ENCODE peak calls at places on chromosomes 3 and 15, in nine cellular contexts. One of them, this sample, is unnamed.

GRCh38 chr15:45941367-45941766 is 306.5 kb downstream of the SQOR start:
- DNase-seq in colonic mucosa: no peak
- DNase-seq in lung: no peak
- DNase-seq in transverse colon: no peak
- DNase-seq in HFFc6: no peak
- DNase-seq in A549: no peak
- DNase-seq in left lung: no peak
- DNase-seq in stomach: no peak
- DNase-seq in breast epithelium: no peak
- DNase-seq in this sample: no peak

GRCh38 chr3:53171109-53171453 is 10.1 kb downstream of the PRKCD start:
- DNase-seq in HFFc6: no peak
- DNase-seq in transverse colon: no peak
- DNase-seq in left lung: no peak
- DNase-seq in stomach: no peak
- DNase-seq in lung: no peak
- DNase-seq in breast epithelium: no peak
- DNase-seq in A549: no peak
- DNase-seq in colonic mucosa: no peak
- DNase-seq in this sample: no peak

GRCh38 chr3:190131329-190131728 is 10.6 kb upstream of the P3H2 start:
- DNase-seq in breast epithelium: no peak
- DNase-seq in transverse colon: no peak
- DNase-seq in HFFc6: peak; percentile 38
- DNase-seq in lung: no peak
- DNase-seq in colonic mucosa: no peak
- DNase-seq in left lung: no peak
- DNase-seq in stomach: peak; percentile 52
- DNase-seq in A549: peak; percentile 63
- DNase-seq in this sample: no peak

GRCh38 chr3:152780553-152780952 is 54.4 kb upstream of the P2RY1 start:
- DNase-seq in A549: no peak
- DNase-seq in transverse colon: no peak
- DNase-seq in breast epithelium: no peak
- DNase-seq in stomach: no peak
- DNase-seq in colonic mucosa: no peak
- DNase-seq in lung: no peak
- DNase-seq in left lung: no peak
- DNase-seq in HFFc6: no peak
- DNase-seq in this sample: no peak

GRCh38 chr3:21962456-21962855 is 211.4 kb upstream of the ZNF385D start:
- DNase-seq in colonic mucosa: no peak
- DNase-seq in HFFc6: no peak
- DNase-seq in lung: no peak
- DNase-seq in breast epithelium: no peak
- DNase-seq in transverse colon: no peak
- DNase-seq in left lung: no peak
- DNase-seq in stomach: no peak
- DNase-seq in A549: no peak
- DNase-seq in this sample: no peak

GRCh38 chr15:96160269-96160668 is 170.2 kb upstream of the NR2F2 start:
- DNase-seq in A549: no peak
- DNase-seq in lung: peak; percentile 37
- DNase-seq in transverse colon: no peak
- DNase-seq in HFFc6: no peak
- DNase-seq in stomach: peak; percentile 86
- DNase-seq in breast epithelium: peak; percentile 56
- DNase-seq in left lung: peak; percentile 42
- DNase-seq in colonic mucosa: peak; percentile 23
- DNase-seq in this sample: no peak

GRCh38 chr3:37520802-37521350 is 340.8 kb upstream of the CTDSPL start:
- DNase-seq in left lung: no peak
- DNase-seq in HFFc6: no peak
- DNase-seq in stomach: no peak
- DNase-seq in A549: no peak
- DNase-seq in breast epithelium: no peak
- DNase-seq in transverse colon: no peak
- DNase-seq in lung: no peak
- DNase-seq in colonic mucosa: no peak
- DNase-seq in this sample: no peak

GRCh38 chr3:42753757-42754156 is 19.3 kb downstream of the CCDC13 start:
- DNase-seq in stomach: no peak
- DNase-seq in breast epithelium: no peak
- DNase-seq in transverse colon: no peak
- DNase-seq in lung: no peak
- DNase-seq in colonic mucosa: no peak
- DNase-seq in A549: no peak
- DNase-seq in HFFc6: no peak
- DNase-seq in left lung: peak; percentile 28
- DNase-seq in this sample: no peak

GRCh38 chr3:74127261-74127660 is 487.2 kb downstream of the CNTN3 start:
- DNase-seq in breast epithelium: no peak
- DNase-seq in transverse colon: no peak
- DNase-seq in lung: no peak
- DNase-seq in HFFc6: no peak
- DNase-seq in A549: no peak
- DNase-seq in colonic mucosa: no peak
- DNase-seq in left lung: no peak
- DNase-seq in stomach: no peak
- DNase-seq in this sample: no peak

GRCh38 chr3:196544491-196544992 is 23.8 kb downstream of the WDR53 start:
- DNase-seq in lung: no peak
- DNase-seq in breast epithelium: no peak
- DNase-seq in left lung: no peak
- DNase-seq in stomach: no peak
- DNase-seq in HFFc6: no peak
- DNase-seq in colonic mucosa: no peak
- DNase-seq in transverse colon: no peak
- DNase-seq in A549: no peak
- DNase-seq in this sample: no peak

GRCh38 chr3:54792584-54792983 is 135.3 kb downstream of the LRTM1 start:
- DNase-seq in left lung: no peak
- DNase-seq in stomach: no peak
- DNase-seq in lung: no peak
- DNase-seq in breast epithelium: no peak
- DNase-seq in colonic mucosa: peak; percentile 19
- DNase-seq in A549: no peak
- DNase-seq in transverse colon: no peak
- DNase-seq in HFFc6: no peak
- DNase-seq in this sample: no peak

DNA sequence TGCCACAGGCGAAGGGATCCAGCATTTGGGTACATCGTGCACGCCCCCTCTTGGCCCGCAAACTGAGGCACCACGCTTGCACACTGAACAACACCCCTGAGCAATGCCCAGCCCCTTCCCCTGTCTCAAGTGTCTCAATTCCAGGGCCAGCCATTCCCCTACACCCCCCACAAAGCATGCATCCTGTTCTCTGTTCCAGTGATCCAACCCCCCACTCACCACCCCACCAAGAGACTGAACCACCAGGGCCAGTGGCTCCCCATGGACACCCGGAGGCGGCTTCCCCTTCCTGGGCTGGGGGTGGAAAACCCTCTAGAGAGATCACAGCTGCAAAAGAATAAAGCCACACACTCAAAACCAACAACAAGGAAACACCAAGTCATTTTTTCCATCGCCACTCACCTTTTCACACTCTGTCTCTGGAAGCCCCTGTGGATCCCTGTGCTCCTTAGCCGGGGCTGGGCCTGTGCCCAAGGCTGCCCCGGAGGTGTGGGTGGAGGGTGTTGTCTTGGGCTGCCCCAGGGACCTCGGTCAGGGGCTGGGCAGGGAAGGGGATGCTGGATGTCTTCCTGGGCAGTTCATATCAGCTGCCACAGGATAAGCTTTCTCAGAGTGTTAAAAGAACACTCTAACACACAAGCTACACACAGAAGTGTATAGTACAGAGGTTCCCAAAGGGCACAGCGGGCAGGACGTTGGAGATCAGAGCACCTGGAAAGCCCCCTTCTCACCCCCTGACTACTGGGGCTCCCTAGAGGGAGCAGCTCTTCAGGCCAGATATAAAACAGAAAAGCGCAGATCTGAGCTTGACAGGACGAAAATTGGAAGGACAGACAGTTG is 92.5 kb downstream of the CHSY1 start:
- DNase-seq in left lung: no peak
- DNase-seq in breast epithelium: no peak
- DNase-seq in transverse colon: no peak
- DNase-seq in A549: no peak
- DNase-seq in stomach: no peak
- DNase-seq in lung: no peak
- DNase-seq in colonic mucosa: no peak
- DNase-seq in HFFc6: no peak
- DNase-seq in this sample: no peak
- TF ChIP-seq CTCF in left lung: no peak
- TF ChIP-seq CTCF in breast epithelium: no peak
- TF ChIP-seq CTCF in transverse colon: no peak
- TF ChIP-seq CTCF in A549: no peak
- TF ChIP-seq CTCF in stomach: no peak
- TF ChIP-seq CTCF in lung: no peak
- TF ChIP-seq CTCF in colonic mucosa: no peak
- TF ChIP-seq CTCF in HFFc6: no peak
- TF ChIP-seq CTCF in this sample: no peak

GRCh38 chr15:40409366-40409765 is 3.8 kb downstream of the IVD start:
- DNase-seq in colonic mucosa: no peak
- DNase-seq in breast epithelium: no peak
- DNase-seq in A549: no peak
- DNase-seq in HFFc6: no peak
- DNase-seq in left lung: no peak
- DNase-seq in lung: no peak
- DNase-seq in stomach: no peak
- DNase-seq in transverse colon: no peak
- DNase-seq in this sample: no peak

GRCh38 chr15:40410476-40410875 is 4.9 kb downstream of the IVD start:
- DNase-seq in transverse colon: no peak
- DNase-seq in lung: no peak
- DNase-seq in stomach: no peak
- DNase-seq in A549: no peak
- DNase-seq in left lung: no peak
- DNase-seq in breast epithelium: no peak
- DNase-seq in HFFc6: no peak
- DNase-seq in colonic mucosa: no peak
- DNase-seq in this sample: no peak

GRCh38 chr15:40407343-40407990 is 1.9 kb downstream of the IVD start:
- DNase-seq in HFFc6: no peak
- DNase-seq in left lung: no peak
- DNase-seq in stomach: no peak
- DNase-seq in transverse colon: no peak
- DNase-seq in lung: no peak
- DNase-seq in breast epithelium: no peak
- DNase-seq in A549: no peak
- DNase-seq in colonic mucosa: no peak
- DNase-seq in this sample: no peak

GRCh38 chr15:40405501-40406381 is at the start of gene IVD:
- DNase-seq in transverse colon: peak; percentile 95
- DNase-seq in lung: peak; percentile 95
- DNase-seq in left lung: peak; percentile 96
- DNase-seq in colonic mucosa: peak; percentile 96
- DNase-seq in stomach: peak; percentile 96
- DNase-seq in A549: peak; percentile 79
- DNase-seq in HFFc6: peak; percentile 97
- DNase-seq in breast epithelium: peak; percentile 93
- DNase-seq in this sample: peak; percentile 94
- TF ChIP-seq CTCF in transverse colon: no peak
- TF ChIP-seq CTCF in lung: no peak
- TF ChIP-seq CTCF in left lung: no peak
- TF ChIP-seq CTCF in colonic mucosa: no peak
- TF ChIP-seq CTCF in stomach: no peak
- TF ChIP-seq CTCF in A549: no peak
- TF ChIP-seq CTCF in HFFc6: no peak
- TF ChIP-seq CTCF in breast epithelium: no peak
- TF ChIP-seq CTCF in this sample: no peak

GRCh38 chr3:44915702-44916438 is 41.5 kb downstream of the TGM4 start:
- DNase-seq in stomach: no peak
- DNase-seq in A549: no peak
- DNase-seq in HFFc6: peak; percentile 48
- DNase-seq in lung: no peak
- DNase-seq in breast epithelium: no peak
- DNase-seq in transverse colon: no peak
- DNase-seq in colonic mucosa: no peak
- DNase-seq in left lung: no peak
- DNase-seq in this sample: no peak

GRCh38 chr3:44918581-44918980 is 44.2 kb downstream of the TGM4 start:
- DNase-seq in lung: no peak
- DNase-seq in colonic mucosa: no peak
- DNase-seq in left lung: no peak
- DNase-seq in stomach: no peak
- DNase-seq in transverse colon: no peak
- DNase-seq in HFFc6: no peak
- DNase-seq in breast epithelium: no peak
- DNase-seq in A549: no peak
- DNase-seq in this sample: no peak

GRCh38 chr3:44918087-44918486 is 43.7 kb downstream of the TGM4 start:
- DNase-seq in A549: no peak
- DNase-seq in stomach: no peak
- DNase-seq in transverse colon: no peak
- DNase-seq in HFFc6: no peak
- DNase-seq in left lung: no peak
- DNase-seq in lung: no peak
- DNase-seq in breast epithelium: no peak
- DNase-seq in colonic mucosa: no peak
- DNase-seq in this sample: no peak

GRCh38 chr3:44913868-44914468 is 39.6 kb downstream of the TGM4 start:
- DNase-seq in colonic mucosa: peak; percentile 69
- DNase-seq in transverse colon: peak; percentile 72
- DNase-seq in stomach: peak; percentile 75
- DNase-seq in left lung: peak; percentile 64
- DNase-seq in breast epithelium: no peak
- DNase-seq in A549: peak; percentile 43
- DNase-seq in HFFc6: peak; percentile 60
- DNase-seq in lung: peak; percentile 71
- DNase-seq in this sample: no peak

GRCh38 chr3:44914936-44915335 is 40.5 kb downstream of the TGM4 start:
- DNase-seq in lung: no peak
- DNase-seq in stomach: no peak
- DNase-seq in transverse colon: no peak
- DNase-seq in HFFc6: no peak
- DNase-seq in A549: no peak
- DNase-seq in left lung: no peak
- DNase-seq in colonic mucosa: no peak
- DNase-seq in breast epithelium: no peak
- DNase-seq in this sample: no peak
- TF ChIP-seq CTCF in lung: no peak
- TF ChIP-seq CTCF in stomach: no peak
- TF ChIP-seq CTCF in transverse colon: peak; percentile 24
- TF ChIP-seq CTCF in HFFc6: peak; percentile 65
- TF ChIP-seq CTCF in A549: no peak
- TF ChIP-seq CTCF in left lung: no peak
- TF ChIP-seq CTCF in colonic mucosa: peak; percentile 23
- TF ChIP-seq CTCF in breast epithelium: no peak
- TF ChIP-seq CTCF in this sample: peak; percentile 46

DNA sequence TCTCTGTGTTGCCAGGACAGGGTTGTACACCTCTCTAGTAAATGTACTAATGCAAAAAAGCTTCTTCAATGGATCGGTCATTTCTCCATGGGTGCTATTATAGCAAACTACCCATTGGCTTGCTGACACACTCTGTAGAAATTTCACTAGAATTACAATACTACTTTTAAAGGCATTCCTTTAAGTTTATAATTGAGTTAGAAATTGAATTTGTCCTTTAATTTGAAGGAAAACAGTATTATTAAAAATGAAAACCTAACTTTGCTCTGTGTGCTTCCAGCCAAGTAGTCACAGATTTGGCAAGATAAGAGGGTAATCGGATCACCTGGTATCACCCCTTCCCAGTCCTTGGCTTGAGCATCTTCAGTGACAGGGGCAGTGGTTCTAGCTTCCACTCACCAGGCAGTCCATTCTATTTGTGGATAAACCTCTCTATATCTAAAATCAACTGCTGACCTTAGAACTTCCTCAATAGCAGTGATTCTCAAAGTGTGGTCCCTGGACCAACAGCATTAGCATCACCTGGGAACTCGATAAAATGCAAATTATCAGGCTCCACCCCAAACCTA is 93.2 kb downstream of the GHSR start:
- DNase-seq in breast epithelium: no peak
- DNase-seq in left lung: no peak
- DNase-seq in stomach: no peak
- DNase-seq in colonic mucosa: no peak
- DNase-seq in lung: no peak
- DNase-seq in transverse colon: no peak
- DNase-seq in HFFc6: no peak
- DNase-seq in A549: no peak
- DNase-seq in this sample: no peak
- TF ChIP-seq CTCF in breast epithelium: no peak
- TF ChIP-seq CTCF in left lung: no peak
- TF ChIP-seq CTCF in stomach: no peak
- TF ChIP-seq CTCF in colonic mucosa: no peak
- TF ChIP-seq CTCF in lung: no peak
- TF ChIP-seq CTCF in transverse colon: no peak
- TF ChIP-seq CTCF in HFFc6: no peak
- TF ChIP-seq CTCF in A549: no peak
- TF ChIP-seq CTCF in this sample: no peak